ENCODE peak calls at places on chromosomes 4 and X, in ten cellular contexts. O, K, M, Q, Z, T, W, B, H and F are unnamed samples.

GRCh38 chr4:1342003-1342402 is 5.0 kb upstream of the UVSSA start:
- DNase-seq in Z (no peak), M (no peak), W (no peak), O (no peak), H (no peak), K (no peak), B (no peak), T (no peak), Q (no peak), F (no peak)

GRCh38 chr4:41095973-41096372 is 118.4 kb downstream of the APBB2 start:
- DNase-seq in H (no peak), M (no peak), W (no peak), Q (no peak), Z (no peak), B (no peak), O (no peak), T (no peak), K (peak), F (no peak)

GRCh38 chrX:136754641-136755040 is 26.1 kb downstream of the ARHGEF6 start:
- DNase-seq in T (no peak), H (no peak), Z (peak), M (peak), W (peak), O (no peak), K (no peak), B (peak), Q (no peak), F (no peak)

GRCh38 chr4:22473268-22473667 is 42.6 kb downstream of the ADGRA3 start:
- DNase-seq in H (no peak), O (no peak), T (no peak), M (no peak), W (no peak), Z (no peak), Q (no peak), K (peak), B (no peak), F (no peak)

GRCh38 chrX:153381684-153382532 is 19.2 kb downstream of the PNMA6E start:
- DNase-seq in W (peak), Z (no peak), T (no peak), Q (peak), H (no peak), M (no peak), B (no peak), K (peak), O (no peak), F (no peak)

GRCh38 chr4:6472387-6473263 is at the start of gene PPP2R2C:
- DNase-seq in K (no peak), Z (peak), B (no peak), O (no peak), H (peak), Q (peak), W (peak), M (no peak), T (peak), F (no peak)

GRCh38 chr4:185730387-185730786 is 81.6 kb downstream of the SORBS2 start:
- DNase-seq in W (no peak), K (no peak), Q (no peak), M (no peak), T (no peak), B (no peak), Z (no peak), O (no peak), H (no peak), F (no peak)

GRCh38 chr4:158490629-158491028 is 31.1 kb upstream of the RXFP1 start:
- DNase-seq in B (no peak), O (no peak), H (no peak), Q (no peak), W (no peak), T (no peak), K (peak), Z (no peak), M (no peak), F (no peak)

GRCh38 chr4:110514889-110515479 is 39.0 kb downstream of the ENPEP start:
- DNase-seq in W (no peak), T (no peak), M (peak), H (no peak), B (no peak), K (no peak), O (no peak), Z (no peak), Q (no peak), F (no peak)

DNA sequence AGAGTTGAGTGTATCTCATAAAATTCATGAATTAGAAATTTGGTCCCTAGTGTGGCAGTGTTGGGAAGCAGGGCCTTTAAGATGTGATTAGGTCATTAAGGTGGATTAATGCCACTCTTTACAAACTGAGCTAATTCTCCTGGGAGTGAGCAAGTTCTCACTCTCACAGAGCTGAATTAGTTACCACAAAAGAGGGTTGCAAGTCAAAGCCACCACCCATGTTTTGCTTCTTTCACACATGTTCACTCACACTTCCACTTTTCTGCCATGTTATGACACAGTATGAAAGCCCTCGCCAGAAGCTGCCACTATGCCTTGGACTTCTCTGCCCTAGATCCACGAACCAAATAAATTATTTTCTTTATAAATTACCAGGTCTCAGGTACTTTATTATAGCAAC is 332.1 kb downstream of the ARAP2 start:
- DNase-seq in O (no peak), Q (no peak), M (no peak), B (no peak), W (no peak), T (no peak), H (no peak), Z (no peak), K (no peak), F (no peak)
- H3K4me3 ChIP-seq in O (no peak), Q (no peak), M (no peak), B (no peak), W (no peak), T (no peak), H (no peak), Z (no peak), K (no peak), F (no peak)

GRCh38 chr4:182202650-182203049 is 40.6 kb upstream of the TENM3 start:
- DNase-seq in H (no peak), O (no peak), Q (no peak), B (no peak), T (no peak), Z (no peak), W (no peak), K (no peak), M (no peak), F (no peak)
- H3K4me3 ChIP-seq in H (no peak), O (no peak), Q (no peak), B (no peak), T (no peak), Z (no peak), W (no peak), K (no peak), M (no peak), F (no peak)

GRCh38 chr4:8857682-8858187 is 13.9 kb downstream of the HMX1 start:
- DNase-seq in O (no peak), H (no peak), K (no peak), T (no peak), M (no peak), Z (no peak), W (peak), Q (no peak), B (no peak), F (no peak)
- H3K4me3 ChIP-seq in O (peak), H (peak), K (no peak), T (no peak), M (no peak), Z (no peak), W (peak), Q (no peak), B (no peak), F (no peak)

GRCh38 chr4:17780461-17781071 is 855 bp downstream of the FAM184B start:
- DNase-seq in K (no peak), B (no peak), Q (no peak), M (no peak), T (no peak), O (no peak), W (no peak), Z (no peak), H (no peak), F (peak)

GRCh38 chr4:17781072-17781830 is at the start of gene FAM184B:
- DNase-seq in Q (no peak), H (no peak), M (no peak), W (peak), O (no peak), K (no peak), Z (no peak), T (no peak), B (no peak), F (no peak)

GRCh38 chr4:17778431-17778830 is 3.0 kb downstream of the FAM184B start:
- DNase-seq in M (no peak), O (no peak), T (no peak), K (no peak), Q (no peak), Z (no peak), W (no peak), H (no peak), B (no peak), F (no peak)

GRCh38 chr4:17785858-17786257 is 4.4 kb upstream of the FAM184B start:
- DNase-seq in H (no peak), M (no peak), W (no peak), O (no peak), K (no peak), B (no peak), T (no peak), Q (peak), Z (no peak), F (no peak)

GRCh38 chr4:17781831-17782287 is 438 bp upstream of the FAM184B start:
- DNase-seq in M (no peak), W (peak), B (no peak), Q (no peak), T (no peak), O (no peak), K (no peak), H (no peak), Z (no peak), F (no peak)
- H3K4me3 ChIP-seq in M (no peak), W (peak), B (peak), Q (no peak), T (no peak), O (peak), K (peak), H (peak), Z (no peak), F (peak)

GRCh38 chr4:107718351-107718965 is 1.6 kb downstream of the PAPSS1 start:
- DNase-seq in W (no peak), B (no peak), Z (no peak), K (peak), O (no peak), M (no peak), Q (no peak), H (no peak), T (no peak), F (no peak)

GRCh38 chr4:107721436-107722090 is 1.5 kb upstream of the PAPSS1 start:
- DNase-seq in K (no peak), H (no peak), Z (peak), Q (no peak), W (peak), T (no peak), M (peak), O (no peak), B (no peak), F (no peak)

GRCh38 chr4:107719927-107720722 is at the start of gene PAPSS1:
- DNase-seq in T (peak), K (peak), Z (peak), H (peak), B (peak), O (peak), W (peak), M (peak), Q (peak), F (peak)

GRCh38 chr4:107719211-107719926 is 665 bp downstream of the PAPSS1 start:
- DNase-seq in Q (no peak), Z (no peak), T (no peak), B (no peak), M (no peak), K (no peak), O (no peak), W (no peak), H (no peak), F (no peak)
- H3K4me3 ChIP-seq in Q (peak), Z (peak), T (peak), B (peak), M (peak), K (peak), O (peak), W (peak), H (peak), F (peak)

DNA sequence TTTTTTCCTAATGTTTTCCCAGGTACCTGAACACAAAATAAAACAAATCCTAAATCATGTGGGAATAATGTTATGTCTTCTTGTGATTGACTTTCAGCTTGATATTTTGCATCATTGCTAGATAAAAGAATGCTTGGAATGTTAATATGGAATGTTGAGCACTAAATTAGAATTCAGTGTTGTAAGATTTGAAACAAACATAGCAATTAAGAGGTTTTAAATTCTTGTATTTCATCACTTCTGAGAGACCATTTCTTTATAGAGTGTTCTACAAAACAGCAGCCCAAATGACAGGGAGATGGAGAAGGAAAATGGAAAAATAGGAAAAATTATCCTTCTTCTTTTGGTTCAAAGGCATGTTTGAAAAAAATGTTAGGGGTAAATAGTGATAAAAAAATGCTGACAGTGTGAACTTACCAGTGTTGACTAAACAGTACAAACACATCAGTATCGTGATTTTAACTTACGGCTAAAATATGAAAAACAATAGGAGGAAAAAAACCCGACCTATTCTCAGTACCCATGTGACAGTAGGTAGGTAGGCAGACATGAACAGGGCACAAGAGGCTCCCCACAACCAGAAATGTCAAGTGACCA is 102.6 kb upstream of the PDE5A start:
- DNase-seq in Q (no peak), B (no peak), H (no peak), O (no peak), Z (no peak), T (no peak), W (no peak), M (no peak), K (no peak), F (no peak)
- H3K4me3 ChIP-seq in Q (no peak), B (no peak), H (no peak), O (no peak), Z (no peak), T (no peak), W (no peak), M (no peak), K (no peak), F (no peak)

DNA sequence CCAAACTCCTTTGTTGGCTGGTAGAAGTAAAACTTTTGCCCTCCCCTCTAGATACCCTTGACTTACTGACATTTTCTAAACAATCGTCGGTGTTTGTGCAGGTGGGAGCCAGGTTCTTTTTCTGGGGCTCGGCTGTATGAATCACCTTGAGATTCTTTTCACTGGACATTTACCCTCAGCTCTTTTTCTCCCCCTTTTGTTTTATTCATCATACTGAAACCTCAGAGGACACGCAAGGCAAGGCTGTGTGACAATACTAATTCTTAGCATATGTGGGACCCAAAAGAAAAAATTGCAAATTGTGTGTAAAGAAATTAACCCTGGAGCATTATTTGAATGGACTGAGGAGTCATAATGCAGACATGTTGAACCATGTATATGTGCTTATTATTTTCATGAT is 194.0 kb downstream of the PCDH19 start:
- DNase-seq in O (no peak), M (no peak), Q (no peak), H (no peak), Z (no peak), T (no peak), B (no peak), W (no peak), K (no peak), F (no peak)
- H3K4me3 ChIP-seq in O (no peak), M (no peak), Q (no peak), H (no peak), Z (no peak), T (no peak), B (no peak), W (no peak), K (no peak), F (no peak)

GRCh38 chr4:3530663-3531254 is 1.5 kb downstream of the LRPAP1 start:
- DNase-seq in T (no peak), M (no peak), K (no peak), Z (no peak), Q (no peak), H (no peak), O (no peak), B (no peak), W (no peak), F (no peak)
- H3K4me3 ChIP-seq in T (no peak), M (peak), K (peak), Z (peak), Q (peak), H (peak), O (peak), B (peak), W (peak), F (peak)

GRCh38 chr4:128707864-128708263 is 101.6 kb upstream of the JADE1 start:
- DNase-seq in Z (no peak), H (no peak), Q (no peak), W (no peak), O (no peak), K (peak), B (no peak), M (no peak), T (no peak), F (no peak)
- H3K4me3 ChIP-seq in Z (no peak), H (no peak), Q (no peak), W (no peak), O (no peak), K (peak), B (no peak), M (no peak), T (no peak), F (no peak)